ENCODE peak calls at places on chromosomes 7 and 10, in seven cellular contexts. One of them, this sample, is unnamed.

GRCh38 chr7:132537451-132537850 is 38.8 kb downstream of the PLXNA4 start:
- DNase-seq in K562: no peak
- DNase-seq in Panc1: no peak
- DNase-seq in AG09309: no peak
- DNase-seq in bronchial epithelial cell: no peak
- DNase-seq in lung: no peak
- DNase-seq in ascending aorta: no peak
- DNase-seq in this sample: no peak

GRCh38 chr10:88110355-88110754 is 246.9 kb downstream of the PTEN start:
- DNase-seq in K562: no peak
- DNase-seq in lung: no peak
- DNase-seq in bronchial epithelial cell: peak
- DNase-seq in AG09309: no peak
- DNase-seq in Panc1: peak
- DNase-seq in ascending aorta: no peak
- DNase-seq in this sample: no peak

GRCh38 chr10:95303535-95303934 is 12.7 kb upstream of the PDLIM1 start:
- DNase-seq in AG09309: no peak
- DNase-seq in K562: peak
- DNase-seq in lung: no peak
- DNase-seq in bronchial epithelial cell: peak
- DNase-seq in ascending aorta: no peak
- DNase-seq in Panc1: no peak
- DNase-seq in this sample: no peak

GRCh38 chr7:104971290-104972071 is 42.5 kb upstream of the KMT2E start:
- DNase-seq in Panc1: no peak
- DNase-seq in K562: no peak
- DNase-seq in lung: no peak
- DNase-seq in bronchial epithelial cell: peak
- DNase-seq in ascending aorta: peak
- DNase-seq in AG09309: no peak
- DNase-seq in this sample: no peak

GRCh38 chr7:141361965-141362364 is 189.2 kb upstream of the AGK start:
- DNase-seq in Panc1: no peak
- DNase-seq in K562: no peak
- DNase-seq in bronchial epithelial cell: no peak
- DNase-seq in AG09309: no peak
- DNase-seq in ascending aorta: no peak
- DNase-seq in lung: no peak
- DNase-seq in this sample: no peak

GRCh38 chr7:42035205-42035604 is 201.8 kb downstream of the GLI3 start:
- DNase-seq in bronchial epithelial cell: no peak
- DNase-seq in K562: no peak
- DNase-seq in lung: no peak
- DNase-seq in Panc1: no peak
- DNase-seq in ascending aorta: no peak
- DNase-seq in AG09309: no peak
- DNase-seq in this sample: no peak

GRCh38 chr10:6667679-6668270 is 87.7 kb upstream of the PRKCQ start:
- DNase-seq in K562: peak
- DNase-seq in bronchial epithelial cell: peak
- DNase-seq in lung: no peak
- DNase-seq in AG09309: no peak
- DNase-seq in ascending aorta: no peak
- DNase-seq in Panc1: no peak
- DNase-seq in this sample: no peak

GRCh38 chr10:73079779-73080178 is 16.9 kb downstream of the P4HA1 start:
- DNase-seq in lung: no peak
- DNase-seq in bronchial epithelial cell: no peak
- DNase-seq in Panc1: no peak
- DNase-seq in ascending aorta: no peak
- DNase-seq in K562: no peak
- DNase-seq in AG09309: no peak
- DNase-seq in this sample: no peak

DNA sequence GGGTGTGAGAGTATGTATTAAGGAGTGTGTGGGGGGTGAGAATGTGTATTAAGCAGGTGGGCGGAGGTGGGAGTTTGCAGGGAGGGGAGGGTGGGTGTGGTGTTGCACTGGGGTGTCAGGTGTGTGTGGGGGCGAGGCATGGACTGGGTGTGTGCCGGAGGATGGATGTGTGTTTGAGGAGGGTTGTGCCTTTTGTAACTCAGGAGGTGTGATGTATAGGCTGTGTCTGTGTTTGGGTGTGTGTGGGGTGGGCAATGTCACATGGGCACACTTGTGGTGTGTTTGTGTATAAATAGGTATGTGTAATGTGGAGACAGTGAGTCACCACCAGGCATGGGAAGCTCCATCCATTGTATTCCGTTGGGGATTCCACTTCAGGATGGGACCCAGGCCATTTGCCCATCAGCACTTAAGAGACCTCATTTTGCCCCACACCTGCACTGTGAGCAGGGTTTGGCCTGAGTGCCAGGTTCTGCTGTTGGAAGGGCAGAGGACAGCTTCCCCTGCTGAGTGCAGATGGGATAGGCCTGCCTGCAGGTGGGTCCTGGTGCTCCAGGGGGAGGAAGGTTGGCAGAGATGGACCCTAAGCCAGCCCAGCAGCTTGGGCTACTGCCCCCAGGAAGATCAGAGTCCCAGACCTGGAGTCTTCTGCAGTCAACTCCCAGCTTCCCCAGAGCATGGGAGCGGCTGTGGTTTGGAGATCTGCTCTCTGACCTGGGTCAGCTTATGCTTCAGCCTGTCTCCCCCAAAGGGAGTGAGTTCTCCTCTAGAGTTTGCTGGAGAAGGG is 5.9 kb downstream of the UNC5B start:
- DNase-seq in lung: no peak
- DNase-seq in bronchial epithelial cell: peak
- DNase-seq in K562: no peak
- DNase-seq in ascending aorta: peak
- DNase-seq in Panc1: no peak
- DNase-seq in AG09309: no peak
- DNase-seq in this sample: no peak
- H3K4me3 ChIP-seq in lung: no peak
- H3K4me3 ChIP-seq in bronchial epithelial cell: peak
- H3K4me3 ChIP-seq in K562: no peak
- H3K4me3 ChIP-seq in ascending aorta: peak
- H3K4me3 ChIP-seq in Panc1: no peak
- H3K4me3 ChIP-seq in AG09309: peak
- H3K4me3 ChIP-seq in this sample: peak

GRCh38 chr10:84256510-84257342 is 11.9 kb downstream of the RGR start:
- DNase-seq in K562: peak
- DNase-seq in AG09309: no peak
- DNase-seq in ascending aorta: peak
- DNase-seq in bronchial epithelial cell: peak
- DNase-seq in Panc1: no peak
- DNase-seq in lung: peak
- DNase-seq in this sample: no peak

GRCh38 chr10:84261236-84261635 is 16.4 kb downstream of the RGR start:
- DNase-seq in lung: no peak
- DNase-seq in AG09309: no peak
- DNase-seq in ascending aorta: no peak
- DNase-seq in K562: no peak
- DNase-seq in bronchial epithelial cell: no peak
- DNase-seq in Panc1: no peak
- DNase-seq in this sample: no peak

GRCh38 chr10:84254552-84255137 is 9.8 kb downstream of the RGR start:
- DNase-seq in AG09309: no peak
- DNase-seq in ascending aorta: no peak
- DNase-seq in lung: no peak
- DNase-seq in K562: peak
- DNase-seq in Panc1: no peak
- DNase-seq in bronchial epithelial cell: no peak
- DNase-seq in this sample: no peak

GRCh38 chr10:84258034-84258695 is 13.3 kb downstream of the RGR start:
- DNase-seq in ascending aorta: peak
- DNase-seq in AG09309: no peak
- DNase-seq in Panc1: no peak
- DNase-seq in lung: no peak
- DNase-seq in K562: no peak
- DNase-seq in bronchial epithelial cell: no peak
- DNase-seq in this sample: no peak

DNA sequence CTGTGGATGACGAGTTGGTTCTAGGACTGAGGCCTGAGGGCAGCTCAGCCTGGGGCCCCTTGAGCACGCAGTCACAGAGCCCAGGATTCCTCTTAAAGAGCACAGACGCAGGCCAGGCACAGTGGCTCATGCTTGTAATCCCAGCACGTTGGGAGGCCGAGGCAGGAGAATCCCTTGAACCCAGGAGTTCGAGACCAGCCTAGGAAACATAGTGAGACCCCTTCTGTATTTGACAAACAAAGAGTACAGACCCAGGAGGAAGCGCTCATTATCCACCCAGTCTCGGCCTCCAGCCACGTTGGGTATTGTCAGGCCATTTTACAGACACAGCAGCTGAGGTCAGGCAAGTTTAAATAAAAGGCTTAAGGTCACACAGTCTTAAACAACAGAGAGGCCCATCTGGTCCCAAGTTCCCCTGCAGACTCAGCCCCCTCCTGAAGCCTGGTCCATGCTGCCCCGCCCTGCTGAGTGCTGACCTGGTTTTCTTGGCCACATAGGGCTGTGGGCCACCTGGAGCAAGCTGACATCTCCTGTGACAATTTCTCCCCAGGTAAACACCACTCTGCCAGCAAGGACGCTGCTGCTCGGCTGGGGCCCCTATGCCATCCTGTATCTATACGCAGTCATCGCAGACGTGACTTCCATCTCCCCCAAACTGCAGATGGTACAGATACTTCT is 12.6 kb downstream of the RGR start:
- DNase-seq in ascending aorta: no peak
- DNase-seq in Panc1: no peak
- DNase-seq in AG09309: no peak
- DNase-seq in K562: no peak
- DNase-seq in bronchial epithelial cell: no peak
- DNase-seq in lung: no peak
- DNase-seq in this sample: no peak
- TF ChIP-seq CTCF in ascending aorta: no peak
- TF ChIP-seq CTCF in Panc1: peak
- TF ChIP-seq CTCF in AG09309: no peak
- TF ChIP-seq CTCF in K562: no peak
- TF ChIP-seq CTCF in bronchial epithelial cell: no peak
- TF ChIP-seq CTCF in lung: no peak
- TF ChIP-seq CTCF in this sample: no peak

DNA sequence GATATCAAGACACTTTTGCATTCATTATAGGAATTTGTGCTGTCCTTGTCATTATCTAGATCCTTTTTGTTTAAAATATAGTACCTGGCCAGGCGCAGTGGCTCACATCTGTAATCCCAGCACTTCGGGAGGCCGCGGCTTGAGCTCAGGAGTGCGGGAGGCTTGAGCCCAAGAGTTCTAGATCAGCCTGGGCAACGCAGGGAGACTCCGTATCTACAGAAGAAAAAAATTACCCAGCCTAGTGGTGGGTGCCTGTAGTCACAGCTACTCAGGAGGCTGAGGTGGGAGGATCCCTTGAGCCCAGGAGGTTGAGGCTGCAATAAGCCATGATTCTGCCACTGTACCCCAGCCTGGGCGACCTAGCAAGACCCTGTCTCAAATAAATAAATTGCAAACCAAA is 621 bp upstream of the MORN4 start:
- DNase-seq in AG09309: no peak
- DNase-seq in K562: peak
- DNase-seq in Panc1: no peak
- DNase-seq in bronchial epithelial cell: no peak
- DNase-seq in lung: no peak
- DNase-seq in ascending aorta: no peak
- DNase-seq in this sample: no peak
- H3K4me3 ChIP-seq in AG09309: peak
- H3K4me3 ChIP-seq in K562: peak
- H3K4me3 ChIP-seq in Panc1: peak
- H3K4me3 ChIP-seq in bronchial epithelial cell: peak
- H3K4me3 ChIP-seq in lung: no peak
- H3K4me3 ChIP-seq in ascending aorta: peak
- H3K4me3 ChIP-seq in this sample: peak

DNA sequence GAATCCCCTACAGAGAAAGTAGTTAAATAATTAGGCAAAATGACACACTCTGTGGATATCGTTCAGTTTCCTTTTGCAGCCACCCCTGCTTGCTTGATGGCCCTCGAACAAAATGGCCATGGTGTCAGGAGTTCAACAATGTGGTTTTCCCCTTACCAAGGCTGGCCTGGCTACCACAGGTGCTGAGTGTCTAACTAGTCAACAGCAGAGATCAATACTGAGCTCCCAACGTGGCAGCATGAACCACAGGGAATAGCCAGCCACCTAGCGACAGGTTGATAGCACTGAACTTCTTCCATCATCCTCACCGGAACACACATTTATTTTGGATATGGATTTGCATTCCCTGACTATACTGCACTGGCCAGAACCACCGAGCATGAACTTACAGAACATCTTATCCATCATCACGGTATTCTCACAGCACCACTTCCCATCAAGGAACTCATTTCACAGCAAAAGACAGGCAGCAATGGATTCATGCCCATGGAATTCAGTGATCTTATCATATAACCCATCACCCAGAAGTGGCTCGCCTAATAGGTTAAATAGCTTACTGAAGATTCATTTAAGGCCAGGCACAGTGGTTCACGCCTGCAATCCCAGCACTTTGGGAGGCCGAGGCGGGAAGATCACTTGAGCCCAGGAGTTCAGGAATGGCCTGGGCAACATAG is 6.3 kb downstream of the C10orf67 start:
- DNase-seq in bronchial epithelial cell: peak
- DNase-seq in lung: no peak
- DNase-seq in ascending aorta: no peak
- DNase-seq in K562: peak
- DNase-seq in Panc1: no peak
- DNase-seq in AG09309: no peak
- DNase-seq in this sample: peak
- TF ChIP-seq CTCF in bronchial epithelial cell: peak
- TF ChIP-seq CTCF in lung: no peak
- TF ChIP-seq CTCF in ascending aorta: no peak
- TF ChIP-seq CTCF in K562: peak
- TF ChIP-seq CTCF in Panc1: peak
- TF ChIP-seq CTCF in AG09309: no peak
- TF ChIP-seq CTCF in this sample: peak

GRCh38 chr7:45985902-45986301 is 64.8 kb upstream of the IGFBP3 start:
- DNase-seq in AG09309: peak
- DNase-seq in lung: no peak
- DNase-seq in Panc1: no peak
- DNase-seq in bronchial epithelial cell: peak
- DNase-seq in ascending aorta: no peak
- DNase-seq in K562: no peak
- DNase-seq in this sample: no peak
- H3K4me3 ChIP-seq in AG09309: no peak
- H3K4me3 ChIP-seq in lung: no peak
- H3K4me3 ChIP-seq in Panc1: no peak
- H3K4me3 ChIP-seq in bronchial epithelial cell: no peak
- H3K4me3 ChIP-seq in ascending aorta: no peak
- H3K4me3 ChIP-seq in K562: no peak
- H3K4me3 ChIP-seq in this sample: no peak